ENCODE peak calls at places on chromosomes 3 and 15, in ten cellular contexts. I is effector memory CD8-positive, alpha-beta T cell; Z is effector CD4-positive, alpha-beta T cell; N is nephron progenitor cell; G is ELR; E is iris pigment epithelial cell; J is AML-193; X is stimulated activated CD4-positive, alpha-beta T cell treated with anti-CD3 and anti-CD28 coated beads, Interleukin-4, amount 100 ng/mL, for 4 hours; U is T-helper 1 cell; R is mesendoderm. T is an unnamed sample.

GRCh38 chr15:83747050-83747717 is 93.3 kb downstream of the ADAMTSL3 start:
- DNase-seq in Z (no peak), N (no peak), R (peak), I (no peak), E (peak), X (no peak), U (no peak), J (peak), G (peak), T (peak)

GRCh38 chr3:71097557-71097956 is 486.0 kb downstream of the FOXP1 start:
- DNase-seq in G (no peak), E (no peak), U (no peak), N (no peak), R (no peak), I (no peak), Z (no peak), X (no peak), J (no peak), T (no peak)

GRCh38 chr3:112293368-112294321 is at the start of gene SLC9C1:
- DNase-seq in J (peak), G (peak), N (peak), R (peak), Z (peak), X (no peak), E (peak), I (peak), U (peak), T (peak)

GRCh38 chr3:197404030-197404429 is 105.6 kb upstream of the DLG1 start:
- DNase-seq in G (no peak), X (no peak), R (no peak), E (no peak), J (no peak), Z (no peak), I (no peak), U (no peak), N (no peak), T (no peak)

GRCh38 chr3:41715376-41715775 is 246.5 kb downstream of the ULK4 start:
- DNase-seq in J (no peak), U (no peak), R (peak), Z (no peak), I (no peak), N (no peak), E (no peak), G (no peak), X (no peak), T (no peak)

GRCh38 chr3:46898321-46899150 is 21.0 kb downstream of the PTH1R start:
- DNase-seq in E (no peak), Z (no peak), R (no peak), X (no peak), J (no peak), N (no peak), G (no peak), I (no peak), U (no peak), T (no peak)

GRCh38 chr3:123757281-123757940 is 126.7 kb downstream of the MYLK start:
- DNase-seq in J (peak), I (no peak), E (no peak), G (no peak), Z (no peak), U (no peak), N (no peak), R (peak), X (no peak), T (no peak)

GRCh38 chr3:188662214-188662613 is 508.3 kb downstream of the LPP start:
- DNase-seq in I (no peak), G (no peak), J (no peak), U (no peak), X (no peak), Z (no peak), N (no peak), R (no peak), E (no peak), T (no peak)

GRCh38 chr15:28002136-28002861 is 96.8 kb downstream of the OCA2 start:
- DNase-seq in G (no peak), R (no peak), J (no peak), X (no peak), I (no peak), Z (no peak), E (no peak), U (no peak), N (no peak), T (no peak)

GRCh38 chr15:76312540-76313174 is 1.4 kb upstream of the ETFA start:
- DNase-seq in R (peak), J (no peak), N (no peak), U (no peak), G (peak), Z (no peak), I (no peak), E (no peak), X (no peak), T (no peak)

GRCh38 chr3:4742359-4742758 is 236.9 kb upstream of the BHLHE40 start:
- DNase-seq in I (no peak), R (no peak), G (no peak), E (no peak), Z (no peak), U (no peak), J (no peak), X (no peak), N (no peak), T (peak)

GRCh38 chr3:113110263-113110662 is 101.1 kb upstream of the BOC start:
- DNase-seq in U (no peak), E (no peak), J (no peak), R (no peak), X (no peak), I (no peak), G (no peak), N (no peak), Z (no peak), T (no peak)

GRCh38 chr3:157087398-157088132 is 72.4 kb downstream of the CCNL1 start:
- DNase-seq in U (no peak), Z (no peak), I (no peak), N (no peak), X (no peak), R (no peak), G (peak), J (no peak), E (peak), T (no peak)

GRCh38 chr3:78878011-78878410 is 889.8 kb downstream of the ROBO1 start:
- DNase-seq in Z (no peak), J (no peak), R (no peak), E (peak), I (no peak), X (no peak), U (no peak), G (peak), N (no peak), T (no peak)

GRCh38 chr3:183581496-183582155 is 26.1 kb upstream of the KLHL6 start:
- DNase-seq in Z (no peak), I (no peak), E (no peak), J (no peak), G (no peak), U (no peak), N (no peak), R (no peak), X (no peak), T (no peak)

GRCh38 chr3:106206165-106206564 is 337.4 kb upstream of the CBLB start:
- DNase-seq in I (no peak), Z (no peak), N (peak), J (peak), X (no peak), G (peak), R (no peak), U (no peak), E (peak), T (peak)

GRCh38 chr3:182136008-182136910 is 424.5 kb downstream of the SOX2 start:
- DNase-seq in G (no peak), N (no peak), R (no peak), J (no peak), X (no peak), U (no peak), I (no peak), E (no peak), Z (no peak), T (no peak)

GRCh38 chr3:13193320-13194284 is 120.4 kb upstream of the IQSEC1 start:
- DNase-seq in G (peak), N (no peak), E (no peak), U (no peak), X (no peak), Z (no peak), J (no peak), R (no peak), I (no peak), T (no peak)

GRCh38 chr3:107412376-107412775 is 35.1 kb downstream of the CCDC54 start:
- DNase-seq in E (peak), U (no peak), G (peak), X (no peak), I (no peak), R (no peak), Z (no peak), J (no peak), N (no peak), T (no peak)

GRCh38 chr15:63899193-63899592 is 65.4 kb upstream of the HERC1 start:
- DNase-seq in G (no peak), J (no peak), Z (no peak), I (no peak), E (no peak), U (no peak), R (no peak), N (no peak), X (no peak), T (no peak)

GRCh38 chr15:80861776-80862175 is 82.6 kb downstream of the CEMIP start:
- DNase-seq in N (no peak), I (no peak), U (no peak), E (peak), J (no peak), Z (no peak), G (no peak), X (no peak), R (no peak), T (no peak)

GRCh38 chr15:44535509-44536297 is 1.2 kb upstream of the EIF3J start:
- DNase-seq in U (no peak), N (peak), G (peak), X (no peak), R (peak), E (no peak), J (no peak), Z (peak), I (peak), T (no peak)

GRCh38 chr3:158718490-158719170 is 13.6 kb downstream of the RARRES1 start:
- DNase-seq in R (no peak), Z (no peak), N (no peak), J (no peak), I (no peak), X (no peak), U (no peak), G (peak), E (peak), T (peak)

GRCh38 chr15:27324871-27325270 is 353.9 kb downstream of the GABRG3 start:
- DNase-seq in U (no peak), Z (no peak), N (no peak), E (no peak), J (no peak), X (no peak), G (no peak), I (no peak), R (no peak), T (no peak)

GRCh38 chr15:98946301-98947255 is 61.0 kb downstream of the PGPEP1L start:
- DNase-seq in I (no peak), U (no peak), J (no peak), G (no peak), Z (no peak), X (no peak), E (no peak), R (no peak), N (no peak), T (peak)

GRCh38 chr3:113498221-113499005 is 16.5 kb downstream of the SPICE1 start:
- DNase-seq in E (peak), J (no peak), I (no peak), X (no peak), U (no peak), Z (no peak), G (peak), R (no peak), N (no peak), T (peak)

GRCh38 chr15:74988007-74988800 is 7.2 kb upstream of the SCAMP5 start:
- DNase-seq in U (no peak), G (peak), E (peak), J (peak), N (peak), R (peak), Z (no peak), X (no peak), I (no peak), T (peak)

GRCh38 chr15:51912528-51912927 is 59.0 kb downstream of the LEO1 start:
- DNase-seq in N (no peak), J (no peak), G (no peak), Z (no peak), X (no peak), E (no peak), R (no peak), I (no peak), U (no peak), T (no peak)

GRCh38 chr15:73838795-73839565 is 34.4 kb upstream of the TBC1D21 start:
- DNase-seq in U (no peak), X (no peak), G (no peak), I (no peak), R (no peak), N (no peak), E (peak), Z (no peak), J (no peak), T (no peak)

GRCh38 chr3:43198791-43199644 is 87.3 kb upstream of the SNRK start:
- DNase-seq in U (no peak), J (no peak), I (no peak), G (peak), Z (no peak), E (peak), R (no peak), X (no peak), N (no peak), T (peak)

GRCh38 chr3:40337136-40338108 is 27.9 kb downstream of the EIF1B start:
- DNase-seq in G (no peak), N (no peak), I (no peak), R (peak), E (no peak), U (no peak), X (no peak), J (no peak), Z (no peak), T (no peak)

GRCh38 chr15:55457401-55458022 is 49.2 kb downstream of the PIERCE2 start:
- DNase-seq in J (no peak), G (no peak), N (no peak), U (no peak), X (no peak), I (no peak), E (no peak), Z (no peak), R (no peak), T (no peak)